ENCODE peak calls at places on chromosomes 16 and 17, in ten cellular contexts. One of them, this sample, is unnamed.
A peak's percentile ranks its signal among the peaks of the same experiment; 100 is the strongest.

GRCh38 chr16:85826686-85827247 is 27.3 kb downstream of the COX4I1 start:
- DNase-seq in heart right ventricle: no peak
- DNase-seq in lung: no peak
- DNase-seq in A549: no peak
- DNase-seq in mammary epithelial cell: no peak
- DNase-seq in fibroblast of lung: no peak
- DNase-seq in GM23338: no peak
- DNase-seq in RWPE1: no peak
- DNase-seq in lower lobe of right lung: peak; percentile 24
- DNase-seq in endodermal cell: no peak
- DNase-seq in this sample: no peak

GRCh38 chr17:5785343-5785742 is 201.0 kb upstream of the NLRP1 start:
- DNase-seq in A549: no peak
- DNase-seq in mammary epithelial cell: peak; percentile 28
- DNase-seq in lung: no peak
- DNase-seq in heart right ventricle: no peak
- DNase-seq in RWPE1: peak; percentile 30
- DNase-seq in lower lobe of right lung: no peak
- DNase-seq in endodermal cell: no peak
- DNase-seq in GM23338: no peak
- DNase-seq in fibroblast of lung: peak; percentile 82
- DNase-seq in this sample: no peak

GRCh38 chr16:73921295-73921694 is 375.3 kb upstream of the PSMD7 start:
- DNase-seq in mammary epithelial cell: no peak
- DNase-seq in RWPE1: peak; percentile 0
- DNase-seq in lung: no peak
- DNase-seq in endodermal cell: no peak
- DNase-seq in lower lobe of right lung: no peak
- DNase-seq in GM23338: no peak
- DNase-seq in heart right ventricle: no peak
- DNase-seq in A549: no peak
- DNase-seq in fibroblast of lung: no peak
- DNase-seq in this sample: no peak

GRCh38 chr17:71869833-71870545 is 250.8 kb upstream of the SOX9 start:
- DNase-seq in lung: no peak
- DNase-seq in lower lobe of right lung: no peak
- DNase-seq in mammary epithelial cell: no peak
- DNase-seq in endodermal cell: no peak
- DNase-seq in fibroblast of lung: no peak
- DNase-seq in GM23338: no peak
- DNase-seq in RWPE1: no peak
- DNase-seq in heart right ventricle: no peak
- DNase-seq in A549: no peak
- DNase-seq in this sample: no peak

GRCh38 chr16:4561565-4561964 is 5.4 kb downstream of the C16orf96 start:
- DNase-seq in endodermal cell: no peak
- DNase-seq in lung: no peak
- DNase-seq in mammary epithelial cell: no peak
- DNase-seq in GM23338: no peak
- DNase-seq in RWPE1: no peak
- DNase-seq in fibroblast of lung: no peak
- DNase-seq in heart right ventricle: no peak
- DNase-seq in A549: no peak
- DNase-seq in lower lobe of right lung: no peak
- DNase-seq in this sample: no peak

GRCh38 chr17:39164675-39165143 is 1.3 kb downstream of the ARL5C start:
- DNase-seq in fibroblast of lung: peak; percentile 94
- DNase-seq in heart right ventricle: peak; percentile 90
- DNase-seq in lower lobe of right lung: peak; percentile 85
- DNase-seq in RWPE1: peak; percentile 91
- DNase-seq in A549: peak; percentile 91
- DNase-seq in mammary epithelial cell: peak; percentile 71
- DNase-seq in lung: peak; percentile 84
- DNase-seq in GM23338: peak; percentile 97
- DNase-seq in endodermal cell: peak; percentile 99
- DNase-seq in this sample: peak; percentile 93

GRCh38 chr17:9971991-9972390 is 66.9 kb upstream of the RCVRN start:
- DNase-seq in heart right ventricle: peak; percentile 74
- DNase-seq in lower lobe of right lung: peak; percentile 66
- DNase-seq in A549: peak; percentile 24
- DNase-seq in lung: no peak
- DNase-seq in mammary epithelial cell: no peak
- DNase-seq in fibroblast of lung: peak; percentile 19
- DNase-seq in RWPE1: peak; percentile 53
- DNase-seq in GM23338: no peak
- DNase-seq in endodermal cell: peak; percentile 67
- DNase-seq in this sample: peak; percentile 82

GRCh38 chr16:53465606-53466290 is 31.5 kb downstream of the RBL2 start:
- DNase-seq in lung: no peak
- DNase-seq in heart right ventricle: no peak
- DNase-seq in GM23338: no peak
- DNase-seq in A549: peak; percentile 44
- DNase-seq in endodermal cell: no peak
- DNase-seq in lower lobe of right lung: no peak
- DNase-seq in fibroblast of lung: peak; percentile 82
- DNase-seq in mammary epithelial cell: peak; percentile 75
- DNase-seq in RWPE1: peak; percentile 33
- DNase-seq in this sample: no peak

GRCh38 chr17:73156166-73156840 is 8.5 kb upstream of the SSTR2 start:
- DNase-seq in heart right ventricle: peak; percentile 73
- DNase-seq in lower lobe of right lung: peak; percentile 75
- DNase-seq in lung: peak; percentile 59
- DNase-seq in mammary epithelial cell: peak; percentile 47
- DNase-seq in RWPE1: peak; percentile 76
- DNase-seq in GM23338: peak; percentile 94
- DNase-seq in fibroblast of lung: peak; percentile 59
- DNase-seq in A549: peak; percentile 66
- DNase-seq in endodermal cell: peak; percentile 96
- DNase-seq in this sample: peak; percentile 82

GRCh38 chr16:84543931-84544776 is 39.7 kb upstream of the MEAK7 start:
- DNase-seq in fibroblast of lung: peak; percentile 34
- DNase-seq in GM23338: no peak
- DNase-seq in lung: no peak
- DNase-seq in endodermal cell: no peak
- DNase-seq in lower lobe of right lung: no peak
- DNase-seq in RWPE1: no peak
- DNase-seq in A549: no peak
- DNase-seq in heart right ventricle: no peak
- DNase-seq in mammary epithelial cell: no peak
- DNase-seq in this sample: no peak

GRCh38 chr17:17940451-17940911 is 31.7 kb downstream of the TOM1L2 start:
- DNase-seq in endodermal cell: no peak
- DNase-seq in lower lobe of right lung: no peak
- DNase-seq in A549: no peak
- DNase-seq in fibroblast of lung: peak; percentile 90
- DNase-seq in mammary epithelial cell: no peak
- DNase-seq in heart right ventricle: no peak
- DNase-seq in lung: no peak
- DNase-seq in GM23338: no peak
- DNase-seq in RWPE1: no peak
- DNase-seq in this sample: no peak

GRCh38 chr17:63496177-63496576 is 19.3 kb downstream of the ACE start:
- DNase-seq in mammary epithelial cell: no peak
- DNase-seq in RWPE1: no peak
- DNase-seq in A549: no peak
- DNase-seq in lung: no peak
- DNase-seq in endodermal cell: no peak
- DNase-seq in lower lobe of right lung: no peak
- DNase-seq in heart right ventricle: no peak
- DNase-seq in fibroblast of lung: no peak
- DNase-seq in GM23338: no peak
- DNase-seq in this sample: no peak

GRCh38 chr17:63493411-63493810 is 16.6 kb downstream of the ACE start:
- DNase-seq in lung: no peak
- DNase-seq in endodermal cell: no peak
- DNase-seq in mammary epithelial cell: no peak
- DNase-seq in A549: no peak
- DNase-seq in lower lobe of right lung: no peak
- DNase-seq in heart right ventricle: no peak
- DNase-seq in fibroblast of lung: no peak
- DNase-seq in RWPE1: no peak
- DNase-seq in GM23338: no peak
- DNase-seq in this sample: no peak

GRCh38 chr17:63495471-63495870 is 18.6 kb downstream of the ACE start:
- DNase-seq in RWPE1: no peak
- DNase-seq in lower lobe of right lung: no peak
- DNase-seq in fibroblast of lung: no peak
- DNase-seq in GM23338: no peak
- DNase-seq in mammary epithelial cell: no peak
- DNase-seq in A549: no peak
- DNase-seq in endodermal cell: no peak
- DNase-seq in lung: no peak
- DNase-seq in heart right ventricle: no peak
- DNase-seq in this sample: no peak

GRCh38 chr17:63492940-63493339 is 16.1 kb downstream of the ACE start:
- DNase-seq in endodermal cell: no peak
- DNase-seq in RWPE1: no peak
- DNase-seq in fibroblast of lung: no peak
- DNase-seq in mammary epithelial cell: no peak
- DNase-seq in A549: no peak
- DNase-seq in heart right ventricle: no peak
- DNase-seq in lower lobe of right lung: no peak
- DNase-seq in lung: no peak
- DNase-seq in GM23338: no peak
- DNase-seq in this sample: no peak

DNA sequence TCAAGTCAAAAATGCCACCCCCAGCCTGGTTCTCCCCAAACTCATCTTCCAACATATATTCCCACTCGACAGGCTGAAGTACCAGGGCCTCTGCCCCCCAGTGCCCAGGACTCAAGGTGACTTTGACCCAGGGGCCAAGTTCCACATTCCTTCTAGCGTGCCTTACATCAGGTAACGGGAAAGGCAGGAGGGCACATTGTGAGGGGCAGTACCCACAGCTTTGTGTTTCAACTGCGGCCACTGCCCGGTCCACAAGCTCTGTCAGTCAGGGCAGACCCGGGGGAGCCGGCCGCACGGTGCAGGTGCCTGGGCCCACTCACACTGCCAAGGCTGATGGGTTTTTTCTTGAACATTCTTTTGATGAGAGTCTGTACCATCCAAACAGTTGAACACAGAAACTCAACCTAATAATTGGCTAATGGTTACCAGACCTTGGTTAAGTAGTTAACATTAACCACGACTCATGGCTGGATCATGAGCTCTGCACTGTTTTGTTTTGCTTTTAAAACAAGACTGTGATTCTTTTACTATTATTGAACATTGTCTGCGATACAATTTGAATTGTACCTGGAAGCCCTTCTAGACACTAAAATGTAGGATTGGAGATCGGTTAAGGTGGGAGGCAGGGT is 17.6 kb downstream of the ACE start:
- DNase-seq in A549: no peak
- DNase-seq in lung: no peak
- DNase-seq in heart right ventricle: no peak
- DNase-seq in GM23338: no peak
- DNase-seq in endodermal cell: no peak
- DNase-seq in lower lobe of right lung: no peak
- DNase-seq in mammary epithelial cell: no peak
- DNase-seq in RWPE1: no peak
- DNase-seq in fibroblast of lung: no peak
- DNase-seq in this sample: no peak
- TF ChIP-seq CTCF in A549: no peak
- TF ChIP-seq CTCF in lung: no peak
- TF ChIP-seq CTCF in heart right ventricle: no peak
- TF ChIP-seq CTCF in GM23338: no peak
- TF ChIP-seq CTCF in endodermal cell: no peak
- TF ChIP-seq CTCF in lower lobe of right lung: no peak
- TF ChIP-seq CTCF in mammary epithelial cell: no peak
- TF ChIP-seq CTCF in RWPE1: no peak
- TF ChIP-seq CTCF in fibroblast of lung: no peak
- TF ChIP-seq CTCF in this sample: no peak

DNA sequence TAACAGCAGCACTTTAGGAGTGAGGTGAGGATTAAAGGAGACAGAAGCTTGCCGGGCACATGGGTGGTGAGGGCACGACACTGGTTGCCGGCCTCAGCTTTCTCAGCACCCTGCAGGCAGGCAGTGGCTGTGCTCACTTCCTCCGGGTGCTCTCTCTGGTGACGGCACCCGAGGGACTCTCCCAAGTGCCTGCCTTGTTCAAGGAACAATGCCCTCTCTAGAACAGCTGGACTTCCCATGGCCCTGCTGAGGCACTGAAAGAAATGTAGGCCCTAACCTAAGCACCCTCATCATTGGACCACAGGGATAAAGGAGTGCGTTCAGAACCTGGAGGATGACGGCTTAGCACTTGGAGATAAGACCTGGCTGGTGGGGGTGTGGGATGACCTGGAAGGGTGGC is 72.7 kb downstream of the N4BP1 start:
- DNase-seq in lung: no peak
- DNase-seq in fibroblast of lung: no peak
- DNase-seq in lower lobe of right lung: no peak
- DNase-seq in GM23338: no peak
- DNase-seq in endodermal cell: no peak
- DNase-seq in mammary epithelial cell: no peak
- DNase-seq in RWPE1: no peak
- DNase-seq in A549: no peak
- DNase-seq in heart right ventricle: no peak
- DNase-seq in this sample: peak; percentile 59
- H3K27ac ChIP-seq in lung: peak overlapping the region; percentile 83
- H3K27ac ChIP-seq in fibroblast of lung: no peak overlapping the region
- H3K27ac ChIP-seq in lower lobe of right lung: peak overlapping the region; percentile 75
- H3K27ac ChIP-seq in GM23338: no peak overlapping the region
- H3K27ac ChIP-seq in endodermal cell: no peak overlapping the region
- H3K27ac ChIP-seq in mammary epithelial cell: peak overlapping the region; percentile 63
- H3K27ac ChIP-seq in RWPE1: peak overlapping the region; percentile 96
- H3K27ac ChIP-seq in A549: no peak overlapping the region
- H3K27ac ChIP-seq in heart right ventricle: peak overlapping the region; percentile 67
- H3K27ac ChIP-seq in this sample: peak overlapping the region; percentile 62

DNA sequence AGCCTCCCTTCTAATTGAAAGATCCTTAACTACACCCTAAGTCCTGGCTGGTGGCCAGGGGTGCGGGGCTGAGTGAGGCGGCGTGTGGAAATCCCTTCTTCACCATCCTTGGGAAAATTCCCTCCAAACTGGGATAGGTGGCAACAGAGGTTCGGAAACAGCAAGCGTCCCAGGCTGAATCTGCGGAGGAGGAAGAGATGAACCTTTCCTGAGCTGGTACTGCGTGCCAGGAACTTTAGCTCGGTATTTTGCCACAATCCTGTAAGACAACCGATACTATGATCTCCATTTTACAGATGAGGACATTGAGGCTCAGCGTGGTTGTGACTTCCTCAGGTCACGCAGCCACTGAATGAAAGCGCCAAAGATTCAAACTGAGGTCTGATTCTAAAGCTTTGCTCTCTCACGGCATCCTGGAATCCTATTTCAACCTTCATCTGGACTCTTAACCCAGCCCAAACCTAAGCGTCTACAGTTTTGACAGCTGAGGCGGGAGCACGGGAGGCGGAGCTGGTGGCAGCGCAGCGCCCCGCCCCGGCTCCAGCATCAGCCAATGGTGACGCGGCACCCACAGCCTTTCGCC is 570 bp upstream of the CYLD start:
- DNase-seq in heart right ventricle: peak; percentile 29
- DNase-seq in mammary epithelial cell: peak; percentile 64
- DNase-seq in endodermal cell: no peak
- DNase-seq in lung: no peak
- DNase-seq in fibroblast of lung: no peak
- DNase-seq in A549: peak; percentile 9
- DNase-seq in lower lobe of right lung: no peak
- DNase-seq in RWPE1: peak; percentile 25
- DNase-seq in GM23338: peak; percentile 28
- DNase-seq in this sample: no peak
- TF ChIP-seq CTCF in heart right ventricle: no peak
- TF ChIP-seq CTCF in mammary epithelial cell: no peak
- TF ChIP-seq CTCF in endodermal cell: no peak
- TF ChIP-seq CTCF in lung: no peak
- TF ChIP-seq CTCF in fibroblast of lung: no peak
- TF ChIP-seq CTCF in A549: no peak
- TF ChIP-seq CTCF in lower lobe of right lung: no peak
- TF ChIP-seq CTCF in RWPE1: no peak
- TF ChIP-seq CTCF in GM23338: no peak
- TF ChIP-seq CTCF in this sample: no peak

GRCh38 chr16:29701214-29701555 is 22.2 kb downstream of the QPRT start:
- DNase-seq in GM23338: no peak
- DNase-seq in lung: no peak
- DNase-seq in endodermal cell: no peak
- DNase-seq in A549: no peak
- DNase-seq in lower lobe of right lung: no peak
- DNase-seq in fibroblast of lung: no peak
- DNase-seq in mammary epithelial cell: no peak
- DNase-seq in heart right ventricle: no peak
- DNase-seq in RWPE1: no peak
- DNase-seq in this sample: no peak
- H3K27ac ChIP-seq in GM23338: no peak overlapping the region
- H3K27ac ChIP-seq in lung: no peak overlapping the region
- H3K27ac ChIP-seq in endodermal cell: no peak overlapping the region
- H3K27ac ChIP-seq in A549: no peak overlapping the region
- H3K27ac ChIP-seq in lower lobe of right lung: no peak overlapping the region
- H3K27ac ChIP-seq in fibroblast of lung: no peak overlapping the region
- H3K27ac ChIP-seq in mammary epithelial cell: no peak overlapping the region
- H3K27ac ChIP-seq in heart right ventricle: no peak overlapping the region
- H3K27ac ChIP-seq in RWPE1: no peak overlapping the region
- H3K27ac ChIP-seq in this sample: no peak overlapping the region

This sample was measured in right atrium auricular region.